ENCODE peak calls at places on chromosomes 16 and 17, in seven cellular contexts. One of them, this sample, is unnamed.

GRCh38 chr17:7249830-7250229 is 1.7 kb downstream of the CTDNEP1 start:
- DNase-seq in ascending aorta: no peak
- DNase-seq in CD4-positive, alpha-beta T cell: no peak
- DNase-seq in aorta: no peak
- DNase-seq in left lung: no peak
- DNase-seq in left ventricle myocardium inferior: no peak
- DNase-seq in hepatocyte: no peak
- DNase-seq in this sample: no peak

GRCh38 chr16:1309888-1310831 is 724 bp downstream of the UBE2I start:
- DNase-seq in ascending aorta: peak
- DNase-seq in CD4-positive, alpha-beta T cell: peak
- DNase-seq in aorta: peak
- DNase-seq in left lung: peak
- DNase-seq in left ventricle myocardium inferior: peak
- DNase-seq in hepatocyte: peak
- DNase-seq in this sample: no peak

GRCh38 chr17:47618416-47618815 is 31.3 kb upstream of the KPNB1 start:
- DNase-seq in ascending aorta: no peak
- DNase-seq in CD4-positive, alpha-beta T cell: no peak
- DNase-seq in aorta: no peak
- DNase-seq in left lung: no peak
- DNase-seq in left ventricle myocardium inferior: no peak
- DNase-seq in hepatocyte: peak
- DNase-seq in this sample: no peak

GRCh38 chr16:50605733-50606430 is 57.7 kb downstream of the NKD1 start:
- DNase-seq in ascending aorta: no peak
- DNase-seq in CD4-positive, alpha-beta T cell: no peak
- DNase-seq in aorta: no peak
- DNase-seq in left lung: no peak
- DNase-seq in left ventricle myocardium inferior: no peak
- DNase-seq in hepatocyte: no peak
- DNase-seq in this sample: no peak

GRCh38 chr17:67733371-67733770 is 15.6 kb downstream of the NOL11 start:
- DNase-seq in ascending aorta: no peak
- DNase-seq in CD4-positive, alpha-beta T cell: no peak
- DNase-seq in aorta: no peak
- DNase-seq in left lung: no peak
- DNase-seq in left ventricle myocardium inferior: no peak
- DNase-seq in hepatocyte: no peak
- DNase-seq in this sample: no peak

GRCh38 chr17:83180996-83181481 is 101.6 kb downstream of the METRNL start:
- DNase-seq in ascending aorta: no peak
- DNase-seq in CD4-positive, alpha-beta T cell: no peak
- DNase-seq in aorta: no peak
- DNase-seq in left lung: no peak
- DNase-seq in left ventricle myocardium inferior: no peak
- DNase-seq in hepatocyte: peak
- DNase-seq in this sample: no peak

GRCh38 chr17:45954914-45955313 is 44.1 kb upstream of the STH start:
- DNase-seq in ascending aorta: no peak
- DNase-seq in CD4-positive, alpha-beta T cell: no peak
- DNase-seq in aorta: no peak
- DNase-seq in left lung: no peak
- DNase-seq in left ventricle myocardium inferior: no peak
- DNase-seq in hepatocyte: no peak
- DNase-seq in this sample: no peak

GRCh38 chr17:82216301-82217119 is 3.9 kb upstream of the CCDC57 start:
- DNase-seq in ascending aorta: peak
- DNase-seq in CD4-positive, alpha-beta T cell: no peak
- DNase-seq in aorta: peak
- DNase-seq in left lung: peak
- DNase-seq in left ventricle myocardium inferior: peak
- DNase-seq in hepatocyte: peak
- DNase-seq in this sample: no peak

GRCh38 chr17:80568246-80568645 is 23.6 kb downstream of the RPTOR start:
- DNase-seq in ascending aorta: no peak
- DNase-seq in CD4-positive, alpha-beta T cell: no peak
- DNase-seq in aorta: no peak
- DNase-seq in left lung: no peak
- DNase-seq in left ventricle myocardium inferior: no peak
- DNase-seq in hepatocyte: no peak
- DNase-seq in this sample: no peak

GRCh38 chr16:57310801-57311200 is 26.3 kb upstream of the PLLP start:
- DNase-seq in ascending aorta: no peak
- DNase-seq in CD4-positive, alpha-beta T cell: no peak
- DNase-seq in aorta: no peak
- DNase-seq in left lung: peak
- DNase-seq in left ventricle myocardium inferior: no peak
- DNase-seq in hepatocyte: no peak
- DNase-seq in this sample: no peak

GRCh38 chr16:68972720-68973119 is 129.4 kb downstream of the TANGO6 start:
- DNase-seq in ascending aorta: no peak
- DNase-seq in CD4-positive, alpha-beta T cell: no peak
- DNase-seq in aorta: no peak
- DNase-seq in left lung: no peak
- DNase-seq in left ventricle myocardium inferior: no peak
- DNase-seq in hepatocyte: peak
- DNase-seq in this sample: no peak

GRCh38 chr16:85208181-85208580 is 95.9 kb upstream of the CIBAR2 start:
- DNase-seq in ascending aorta: no peak
- DNase-seq in CD4-positive, alpha-beta T cell: no peak
- DNase-seq in aorta: no peak
- DNase-seq in left lung: no peak
- DNase-seq in left ventricle myocardium inferior: no peak
- DNase-seq in hepatocyte: no peak
- DNase-seq in this sample: no peak

GRCh38 chr17:83202002-83203000 is 122.9 kb downstream of the METRNL start:
- DNase-seq in ascending aorta: peak
- DNase-seq in CD4-positive, alpha-beta T cell: no peak
- DNase-seq in aorta: peak
- DNase-seq in left lung: peak
- DNase-seq in left ventricle myocardium inferior: peak
- DNase-seq in hepatocyte: no peak
- DNase-seq in this sample: no peak

GRCh38 chr16:3650631-3651265 is 3.7 kb upstream of the DNASE1 start:
- DNase-seq in ascending aorta: peak
- DNase-seq in CD4-positive, alpha-beta T cell: no peak
- DNase-seq in aorta: no peak
- DNase-seq in left lung: peak
- DNase-seq in left ventricle myocardium inferior: no peak
- DNase-seq in hepatocyte: no peak
- DNase-seq in this sample: no peak

GRCh38 chr16:66486773-66487579 is 59.9 kb downstream of the BEAN1 start:
- DNase-seq in ascending aorta: peak
- DNase-seq in CD4-positive, alpha-beta T cell: no peak
- DNase-seq in aorta: peak
- DNase-seq in left lung: no peak
- DNase-seq in left ventricle myocardium inferior: no peak
- DNase-seq in hepatocyte: peak
- DNase-seq in this sample: no peak

GRCh38 chr17:77308768-77309726 is 168.3 kb downstream of the SEC14L1 start:
- DNase-seq in ascending aorta: no peak
- DNase-seq in CD4-positive, alpha-beta T cell: no peak
- DNase-seq in aorta: peak
- DNase-seq in left lung: peak
- DNase-seq in left ventricle myocardium inferior: no peak
- DNase-seq in hepatocyte: peak
- DNase-seq in this sample: no peak

GRCh38 chr17:75489511-75489955 is 25.8 kb downstream of the CASKIN2 start:
- DNase-seq in ascending aorta: no peak
- DNase-seq in CD4-positive, alpha-beta T cell: no peak
- DNase-seq in aorta: no peak
- DNase-seq in left lung: no peak
- DNase-seq in left ventricle myocardium inferior: no peak
- DNase-seq in hepatocyte: no peak
- DNase-seq in this sample: no peak

DNA sequence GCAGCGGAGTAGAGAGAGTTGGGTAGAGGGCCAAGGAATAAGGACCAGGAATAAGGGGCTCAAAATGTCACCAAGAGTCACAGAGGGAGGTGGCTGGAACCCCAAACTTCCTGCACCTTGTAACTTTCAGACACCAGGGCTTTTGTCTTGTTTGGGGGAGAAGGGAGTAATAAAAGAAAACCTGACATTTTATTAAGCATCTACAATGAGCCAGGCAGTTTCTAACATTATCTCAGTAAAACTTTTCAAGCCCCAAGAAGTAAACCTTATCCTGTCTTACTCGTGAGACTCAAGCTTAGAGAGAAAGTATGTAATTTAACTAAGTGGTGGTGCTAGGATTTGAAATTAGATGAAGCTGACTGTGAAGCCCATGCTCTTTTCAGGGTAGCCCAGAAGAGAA is 848 bp upstream of the MTMR4 start:
- DNase-seq in ascending aorta: no peak
- DNase-seq in CD4-positive, alpha-beta T cell: no peak
- DNase-seq in aorta: no peak
- DNase-seq in left lung: no peak
- DNase-seq in left ventricle myocardium inferior: no peak
- DNase-seq in hepatocyte: no peak
- DNase-seq in this sample: no peak
- H3K27ac ChIP-seq in ascending aorta: peak
- H3K27ac ChIP-seq in CD4-positive, alpha-beta T cell: no peak
- H3K27ac ChIP-seq in aorta: peak
- H3K27ac ChIP-seq in left lung: peak
- H3K27ac ChIP-seq in left ventricle myocardium inferior: peak
- H3K27ac ChIP-seq in hepatocyte: peak
- H3K27ac ChIP-seq in this sample: peak

DNA sequence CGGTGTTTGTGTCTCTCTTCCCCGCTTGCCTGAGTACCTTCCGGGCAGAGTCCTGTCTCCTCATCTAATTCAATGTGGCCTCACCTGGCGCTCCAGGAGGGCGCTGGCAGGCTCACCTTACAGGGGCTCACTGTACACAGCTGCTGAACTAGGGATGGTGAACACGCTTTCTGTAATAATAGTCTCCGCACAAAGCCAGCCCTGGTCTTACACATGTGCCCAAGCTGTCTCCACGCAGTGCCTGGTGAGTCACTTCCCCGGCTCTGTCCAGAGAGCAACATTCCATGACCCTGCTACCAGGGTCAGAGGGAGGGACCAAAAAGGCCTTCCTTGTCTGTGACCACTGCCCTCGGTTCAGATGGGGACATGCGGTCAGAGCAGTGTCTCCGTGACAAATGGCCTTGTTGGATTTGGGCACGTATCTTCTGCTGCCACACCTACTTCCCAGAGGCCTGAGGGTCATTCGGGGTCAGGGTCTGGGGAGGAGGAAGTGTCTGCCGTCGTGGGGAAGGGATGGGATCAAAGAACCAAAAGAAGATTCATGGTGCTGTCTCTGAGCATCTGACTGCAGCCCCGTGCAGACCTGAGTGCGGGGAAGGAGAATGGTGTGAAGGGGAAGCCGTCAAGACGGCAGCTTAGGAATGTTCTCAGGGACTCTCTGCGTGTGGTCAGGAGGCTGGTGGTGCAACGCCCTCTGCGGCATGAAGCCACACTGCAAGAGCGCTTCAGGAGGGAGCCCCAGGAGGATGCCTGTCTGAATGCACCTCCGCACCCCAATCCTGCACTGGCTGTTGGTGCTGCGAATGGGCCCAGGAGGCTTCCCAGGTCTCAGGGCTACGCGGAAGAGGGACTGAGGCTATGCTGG is 68.8 kb downstream of the IL21R start:
- DNase-seq in ascending aorta: no peak
- DNase-seq in CD4-positive, alpha-beta T cell: no peak
- DNase-seq in aorta: peak
- DNase-seq in left lung: no peak
- DNase-seq in left ventricle myocardium inferior: no peak
- DNase-seq in hepatocyte: no peak
- DNase-seq in this sample: no peak
- H3K27ac ChIP-seq in ascending aorta: no peak
- H3K27ac ChIP-seq in CD4-positive, alpha-beta T cell: no peak
- H3K27ac ChIP-seq in aorta: no peak
- H3K27ac ChIP-seq in left lung: peak
- H3K27ac ChIP-seq in left ventricle myocardium inferior: peak
- H3K27ac ChIP-seq in hepatocyte: no peak
- H3K27ac ChIP-seq in this sample: no peak

GRCh38 chr16:86542756-86543750 is 12.0 kb downstream of the MTHFSD start:
- DNase-seq in ascending aorta: no peak
- DNase-seq in CD4-positive, alpha-beta T cell: no peak
- DNase-seq in aorta: no peak
- DNase-seq in left lung: no peak
- DNase-seq in left ventricle myocardium inferior: no peak
- DNase-seq in hepatocyte: no peak
- DNase-seq in this sample: no peak

GRCh38 chr16:86545481-86545880 is 9.6 kb downstream of the MTHFSD start:
- DNase-seq in ascending aorta: no peak
- DNase-seq in CD4-positive, alpha-beta T cell: no peak
- DNase-seq in aorta: no peak
- DNase-seq in left lung: no peak
- DNase-seq in left ventricle myocardium inferior: no peak
- DNase-seq in hepatocyte: no peak
- DNase-seq in this sample: no peak

GRCh38 chr16:86547286-86547685 is 7.7 kb downstream of the MTHFSD start:
- DNase-seq in ascending aorta: no peak
- DNase-seq in CD4-positive, alpha-beta T cell: no peak
- DNase-seq in aorta: no peak
- DNase-seq in left lung: no peak
- DNase-seq in left ventricle myocardium inferior: no peak
- DNase-seq in hepatocyte: no peak
- DNase-seq in this sample: no peak

GRCh38 chr16:86546638-86547013 is 8.4 kb downstream of the MTHFSD start:
- DNase-seq in ascending aorta: no peak
- DNase-seq in CD4-positive, alpha-beta T cell: no peak
- DNase-seq in aorta: no peak
- DNase-seq in left lung: no peak
- DNase-seq in left ventricle myocardium inferior: no peak
- DNase-seq in hepatocyte: no peak
- DNase-seq in this sample: no peak

GRCh38 chr16:86545927-86546637 is 9.0 kb downstream of the MTHFSD start:
- DNase-seq in ascending aorta: no peak
- DNase-seq in CD4-positive, alpha-beta T cell: no peak
- DNase-seq in aorta: no peak
- DNase-seq in left lung: no peak
- DNase-seq in left ventricle myocardium inferior: no peak
- DNase-seq in hepatocyte: no peak
- DNase-seq in this sample: no peak
- H3K27ac ChIP-seq in ascending aorta: no peak
- H3K27ac ChIP-seq in CD4-positive, alpha-beta T cell: no peak
- H3K27ac ChIP-seq in aorta: no peak
- H3K27ac ChIP-seq in left lung: no peak
- H3K27ac ChIP-seq in left ventricle myocardium inferior: no peak
- H3K27ac ChIP-seq in hepatocyte: no peak
- H3K27ac ChIP-seq in this sample: no peak

DNA sequence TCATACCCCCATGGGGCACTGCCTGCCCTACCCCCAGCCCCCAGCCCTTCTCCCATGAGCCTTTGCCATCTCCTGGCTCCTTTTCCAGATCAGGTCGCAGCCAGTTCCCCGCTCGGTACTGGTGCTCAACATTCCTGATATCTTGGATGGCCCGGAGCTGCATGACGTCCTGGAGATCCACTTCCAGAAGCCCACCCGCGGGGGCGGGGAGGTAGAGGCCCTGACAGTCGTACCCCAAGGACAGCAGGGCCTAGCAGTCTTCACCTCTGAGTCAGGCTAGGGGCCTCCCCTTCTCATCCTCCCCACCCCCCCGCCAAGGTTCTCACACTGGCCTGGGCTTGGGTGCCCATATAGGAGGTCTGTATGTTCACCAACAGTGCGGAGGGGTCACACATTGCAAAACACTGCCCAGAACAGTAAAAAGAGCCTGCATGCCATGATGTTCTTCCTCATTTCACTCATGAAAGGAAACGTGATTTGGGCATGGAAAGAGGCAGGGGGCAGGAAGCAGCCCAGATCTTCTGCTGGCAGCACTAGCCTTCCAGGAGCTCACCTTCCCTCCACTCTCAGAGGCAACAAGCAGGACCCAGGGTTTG is 7.5 kb downstream of the IFI35 start:
- DNase-seq in ascending aorta: no peak
- DNase-seq in CD4-positive, alpha-beta T cell: no peak
- DNase-seq in aorta: peak
- DNase-seq in left lung: no peak
- DNase-seq in left ventricle myocardium inferior: no peak
- DNase-seq in hepatocyte: no peak
- DNase-seq in this sample: no peak
- H3K27ac ChIP-seq in ascending aorta: no peak
- H3K27ac ChIP-seq in CD4-positive, alpha-beta T cell: no peak
- H3K27ac ChIP-seq in aorta: no peak
- H3K27ac ChIP-seq in left lung: peak
- H3K27ac ChIP-seq in left ventricle myocardium inferior: peak
- H3K27ac ChIP-seq in hepatocyte: no peak
- H3K27ac ChIP-seq in this sample: no peak